ENCODE peak calls at places on chromosome 16, in eight cellular contexts. I is aorta, K is stomach, W is AG04450, Z is testis, N is left ventricle myocardium inferior, U is transverse colon, E is GM23338. F is an unnamed sample. For H3K27me3, the result is how much of the 10 kb centered on the place peaks cover.

GRCh38 chr16:31530405-31530804 is 2.7 kb downstream of the AHSP start:
- DNase-seq in I (no peak), K (no peak), W (no peak), Z (no peak), N (no peak), U (no peak), E (no peak), F (no peak)

GRCh38 chr16:27379919-27380318 is 22.1 kb upstream of the IL21R start:
- DNase-seq in I (peak), K (no peak), W (no peak), Z (no peak), N (no peak), U (no peak), E (no peak), F (no peak)

GRCh38 chr16:96935-97381 is 18.9 kb downstream of the MPG start:
- DNase-seq in I (peak), K (peak), W (no peak), Z (peak), N (peak), U (peak), E (peak), F (peak)

GRCh38 chr16:1150511-1150982 is 2.4 kb upstream of the CACNA1H start:
- DNase-seq in I (no peak), K (no peak), W (no peak), Z (no peak), N (no peak), U (no peak), E (peak), F (no peak)

GRCh38 chr16:2468142-2468724 is 2.9 kb upstream of the NTN3 start:
- DNase-seq in I (no peak), K (no peak), W (no peak), Z (no peak), N (no peak), U (no peak), E (peak), F (no peak)

GRCh38 chr16:78211951-78212350 is 112.5 kb downstream of the WWOX start:
- DNase-seq in I (no peak), K (peak), W (no peak), Z (no peak), N (no peak), U (no peak), E (peak), F (no peak)

GRCh38 chr16:11561440-11561797 is 25.3 kb downstream of the LITAF start:
- DNase-seq in I (no peak), K (no peak), W (no peak), Z (no peak), N (no peak), U (no peak), E (no peak), F (no peak)

GRCh38 chr16:1493746-1494094 is 560 bp downstream of the TELO2 start:
- DNase-seq in I (peak), K (no peak), W (no peak), Z (no peak), N (no peak), U (no peak), E (peak), F (no peak)

GRCh38 chr16:71709231-71709781 is 15.2 kb downstream of the PHLPP2 start:
- DNase-seq in I (no peak), K (no peak), W (no peak), Z (no peak), N (no peak), U (no peak), E (no peak), F (no peak)

GRCh38 chr16:8581923-8582580 is 8.3 kb downstream of the TMEM114 start:
- DNase-seq in I (peak), K (no peak), W (no peak), Z (peak), N (no peak), U (peak), E (no peak), F (no peak)

GRCh38 chr16:51129105-51129504 is 22.0 kb downstream of the SALL1 start:
- DNase-seq in I (no peak), K (no peak), W (no peak), Z (no peak), N (no peak), U (no peak), E (no peak), F (no peak)

GRCh38 chr16:4244254-4244812 is 2.5 kb upstream of the SRL start:
- DNase-seq in I (no peak), K (peak), W (no peak), Z (no peak), N (no peak), U (no peak), E (no peak), F (no peak)

GRCh38 chr16:49704586-49705155 is 151.2 kb downstream of the ZNF423 start:
- DNase-seq in I (no peak), K (no peak), W (no peak), Z (no peak), N (no peak), U (no peak), E (peak), F (no peak)

GRCh38 chr16:48235556-48236136 is 8.5 kb upstream of the LONP2 start:
- DNase-seq in I (no peak), K (no peak), W (no peak), Z (no peak), N (no peak), U (peak), E (no peak), F (no peak)

GRCh38 chr16:85360323-85361277 is 248.3 kb upstream of the CIBAR2 start:
- DNase-seq in I (no peak), K (peak), W (no peak), Z (no peak), N (no peak), U (peak), E (no peak), F (peak)

GRCh38 chr16:27505297-27506236 is 44.1 kb downstream of the GTF3C1 start:
- DNase-seq in I (no peak), K (no peak), W (no peak), Z (no peak), N (peak), U (no peak), E (no peak), F (no peak)

GRCh38 chr16:65679785-65680184 is 557.9 kb upstream of the CDH11 start:
- DNase-seq in I (no peak), K (no peak), W (no peak), Z (no peak), N (no peak), U (no peak), E (no peak), F (no peak)

GRCh38 chr16:2459647-2460390 is at the start of gene TEDC2:
- DNase-seq in I (peak), K (peak), W (peak), Z (peak), N (peak), U (peak), E (peak), F (peak)

GRCh38 chr16:49726155-49726554 is 129.8 kb downstream of the ZNF423 start:
- DNase-seq in I (no peak), K (no peak), W (no peak), Z (no peak), N (no peak), U (no peak), E (no peak), F (no peak)

GRCh38 chr16:50620646-50621451 is 60.3 kb downstream of the SNX20 start:
- DNase-seq in I (no peak), K (no peak), W (no peak), Z (no peak), N (no peak), U (no peak), E (no peak), F (no peak)

GRCh38 chr16:4990415-4990814 is 32.3 kb downstream of the SEC14L5 start:
- DNase-seq in I (peak), K (no peak), W (no peak), Z (no peak), N (no peak), U (no peak), E (no peak), F (no peak)

GRCh38 chr16:49463529-49463928 is 89.9 kb downstream of the C16orf78 start:
- DNase-seq in I (no peak), K (peak), W (no peak), Z (no peak), N (no peak), U (peak), E (no peak), F (no peak)

GRCh38 chr16:69339289-69340094 is at the start of the genes COG8 and NIP7:
- DNase-seq in I (peak), K (peak), W (peak), Z (peak), N (peak), U (peak), E (peak), F (peak)

GRCh38 chr16:86093801-86094750 is 195.1 kb downstream of the IRF8 start:
- DNase-seq in I (no peak), K (no peak), W (no peak), Z (no peak), N (no peak), U (peak), E (no peak), F (no peak)

GRCh38 chr16:8620535-8620934 is 963 bp upstream of the METTL22 start:
- DNase-seq in I (no peak), K (no peak), W (no peak), Z (no peak), N (no peak), U (no peak), E (no peak), F (no peak)

GRCh38 chr16:87723224-87723619 is 42.6 kb downstream of the KLHDC4 start:
- DNase-seq in I (no peak), K (peak), W (peak), Z (peak), N (peak), U (peak), E (no peak), F (peak)

GRCh38 chr16:87053016-87053982 is 263.9 kb downstream of the C16orf95 start:
- DNase-seq in I (no peak), K (no peak), W (no peak), Z (no peak), N (no peak), U (no peak), E (peak), F (peak)

GRCh38 chr16:57036945-57037344 is 47.6 kb downstream of the NLRC5 start:
- DNase-seq in I (peak), K (no peak), W (no peak), Z (no peak), N (no peak), U (no peak), E (no peak), F (no peak)

GRCh38 chr16:57036315-57036714 is 47.0 kb downstream of the NLRC5 start:
- DNase-seq in I (no peak), K (no peak), W (no peak), Z (no peak), N (no peak), U (no peak), E (no peak), F (no peak)

GRCh38 chr16:57039148-57039812 is 49.9 kb downstream of the NLRC5 start:
- DNase-seq in I (no peak), K (no peak), W (peak), Z (no peak), N (no peak), U (peak), E (no peak), F (no peak)

GRCh38 chr16:57041182-57042156 is 50.9 kb upstream of the CPNE2 start:
- DNase-seq in I (no peak), K (peak), W (no peak), Z (no peak), N (no peak), U (peak), E (no peak), F (no peak)

GRCh38 chr16:57038151-57038550 is 48.8 kb downstream of the NLRC5 start:
- DNase-seq in I (no peak), K (no peak), W (no peak), Z (no peak), N (no peak), U (no peak), E (no peak), F (no peak)
- H3K4me3 ChIP-seq in I (no peak), K (no peak), W (no peak), Z (no peak), N (no peak), U (no peak), E (no peak), F (no peak)

DNA sequence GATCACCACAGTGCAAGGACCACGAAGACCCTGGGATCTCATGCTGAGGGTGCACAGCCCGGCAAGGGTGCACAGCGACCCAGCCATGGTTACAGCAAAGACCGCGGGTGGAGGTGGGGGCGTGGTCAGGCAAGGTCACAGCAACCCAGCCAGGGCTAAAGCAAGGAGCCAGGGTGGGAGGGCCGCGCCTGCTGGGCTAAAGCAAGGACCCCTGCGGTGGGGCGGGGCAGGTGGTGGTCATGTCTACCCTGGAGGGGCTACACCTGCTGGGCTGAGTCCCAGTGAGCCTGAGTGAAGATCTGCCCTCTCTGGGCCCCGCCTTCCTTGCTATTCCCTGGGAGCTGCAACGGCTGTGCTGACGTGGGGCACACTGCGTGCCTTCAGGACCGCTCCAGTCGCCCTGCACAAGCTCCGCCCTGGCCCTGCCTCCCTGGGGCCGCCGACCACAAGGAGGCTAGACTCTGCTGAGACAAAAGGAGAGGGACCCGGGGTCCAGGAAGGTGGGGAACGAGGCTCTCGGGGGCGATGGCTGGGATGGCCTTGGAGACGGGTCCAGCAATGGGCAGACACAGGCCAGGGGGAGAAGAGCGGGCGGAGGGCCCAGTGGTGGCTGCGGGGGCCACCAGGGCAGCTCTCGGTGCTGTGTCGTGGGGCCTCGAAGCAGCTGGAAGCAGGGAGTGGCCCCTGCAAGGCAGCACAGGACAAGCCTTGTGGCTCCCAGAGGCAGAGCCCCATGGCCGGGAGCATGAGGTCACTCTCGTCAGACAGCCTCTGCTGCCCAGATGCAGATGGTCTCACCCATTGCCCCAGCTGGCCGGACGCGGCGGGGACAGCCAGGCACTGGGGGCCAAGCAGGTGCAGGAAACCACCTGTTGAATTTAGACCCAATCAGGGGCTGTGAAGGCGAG is 52.8 kb downstream of the CBFA2T3 start:
- DNase-seq in I (no peak), K (no peak), W (no peak), Z (no peak), N (no peak), U (no peak), E (peak), F (no peak)
- H3K27ac ChIP-seq in I (no peak), K (no peak), W (no peak), Z (no peak), N (peak), U (no peak), E (no peak), F (no peak)

GRCh38 chr16:67651039-67651438 is 6.1 kb downstream of the CARMIL2 start:
- DNase-seq in I (no peak), K (no peak), W (no peak), Z (no peak), N (no peak), U (no peak), E (no peak), F (no peak)

GRCh38 chr16:67648764-67649407 is 3.9 kb downstream of the CARMIL2 start:
- DNase-seq in I (no peak), K (no peak), W (no peak), Z (no peak), N (no peak), U (no peak), E (peak), F (no peak)

GRCh38 chr16:67648088-67648763 is 3.3 kb downstream of the CARMIL2 start:
- DNase-seq in I (no peak), K (no peak), W (no peak), Z (no peak), N (no peak), U (no peak), E (peak), F (no peak)

GRCh38 chr16:67650023-67650422 is 5.1 kb downstream of the CARMIL2 start:
- DNase-seq in I (no peak), K (no peak), W (no peak), Z (no peak), N (no peak), U (no peak), E (no peak), F (no peak)

DNA sequence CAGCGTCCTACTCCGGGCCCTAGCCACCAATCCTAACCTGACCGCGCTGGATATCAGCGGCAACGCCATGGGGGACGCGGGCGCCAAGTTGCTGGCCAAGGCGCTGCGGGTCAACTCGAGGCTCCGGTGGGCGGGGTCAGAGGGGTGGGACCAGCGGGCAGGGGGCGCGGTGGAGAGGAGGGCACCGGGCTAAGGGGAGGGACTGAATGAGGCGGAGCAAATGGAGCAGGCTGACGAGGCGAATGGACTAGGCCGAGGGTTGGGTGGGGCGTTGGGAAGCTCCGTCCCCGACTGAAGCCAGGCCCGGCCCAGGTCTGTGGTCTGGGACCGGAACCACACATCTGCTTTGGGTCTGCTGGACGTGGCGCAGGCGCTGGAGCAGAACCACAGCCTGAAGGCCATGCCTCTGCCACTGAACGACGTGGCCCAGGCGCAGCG is 4.6 kb downstream of the CARMIL2 start:
- DNase-seq in I (no peak), K (no peak), W (no peak), Z (no peak), N (no peak), U (no peak), E (peak), F (no peak)
- H3K27me3 ChIP-seq in I (under half), K (half or more), W (half or more), Z (under half), N (half or more), U (half or more), E (half or more), F (half or more)

GRCh38 chr16:53948734-53949430 is 244.9 kb downstream of the FTO start:
- DNase-seq in I (no peak), K (no peak), W (no peak), Z (no peak), N (no peak), U (no peak), E (no peak), F (no peak)

GRCh38 chr16:53955221-53955875 is 251.4 kb downstream of the FTO start:
- DNase-seq in I (no peak), K (no peak), W (no peak), Z (no peak), N (no peak), U (no peak), E (no peak), F (no peak)

GRCh38 chr16:53950677-53951076 is 246.7 kb downstream of the FTO start:
- DNase-seq in I (no peak), K (no peak), W (no peak), Z (no peak), N (no peak), U (no peak), E (no peak), F (no peak)

GRCh38 chr16:53949716-53950410 is 245.9 kb downstream of the FTO start:
- DNase-seq in I (no peak), K (no peak), W (no peak), Z (no peak), N (no peak), U (no peak), E (no peak), F (no peak)

GRCh38 chr16:53952215-53953208 is 248.6 kb downstream of the FTO start:
- DNase-seq in I (no peak), K (no peak), W (no peak), Z (no peak), N (no peak), U (no peak), E (no peak), F (no peak)
- H3K4me3 ChIP-seq in I (no peak), K (peak), W (peak), Z (no peak), N (peak), U (no peak), E (no peak), F (no peak)

F was measured in dorsolateral prefrontal cortex.